ENCODE peak calls at places on chromosome 4, in five cellular contexts. P is gastrocnemius medialis, Y is thoracic aorta, A is coronary artery, O is PC-9. Z is an unnamed sample.

GRCh38 chr4:184283659-184284335 is 66.1 kb upstream of the ENPP6 start:
- DNase-seq in P (no peak), Y (no peak), A (no peak), O (no peak), Z (no peak)

GRCh38 chr4:5142726-5143125 is 91.4 kb downstream of the STK32B start:
- DNase-seq in P (no peak), Y (no peak), A (no peak), O (no peak), Z (no peak)

GRCh38 chr4:126899382-126899801 is 733.4 kb upstream of the INTU start:
- DNase-seq in P (no peak), Y (no peak), A (no peak), O (no peak), Z (peak)

GRCh38 chr4:173252024-173252935 is 81.9 kb downstream of the HMGB2 start:
- DNase-seq in P (peak), Y (peak), A (no peak), O (peak), Z (peak)

GRCh38 chr4:87985097-87985886 is 9.8 kb downstream of the SPP1 start:
- DNase-seq in P (no peak), Y (no peak), A (no peak), O (peak), Z (peak)

GRCh38 chr4:54400188-54400587 is 171.1 kb downstream of the PDGFRA start:
- DNase-seq in P (no peak), Y (no peak), A (no peak), O (no peak), Z (no peak)

GRCh38 chr4:174739576-174739975 is 89.5 kb downstream of the GLRA3 start:
- DNase-seq in P (no peak), Y (no peak), A (no peak), O (no peak), Z (no peak)

GRCh38 chr4:67593741-67594175 is 35.2 kb downstream of the STAP1 start:
- DNase-seq in P (no peak), Y (no peak), A (no peak), O (no peak), Z (no peak)

GRCh38 chr4:26985836-26986235 is 125.2 kb downstream of the STIM2 start:
- DNase-seq in P (no peak), Y (no peak), A (no peak), O (no peak), Z (no peak)

GRCh38 chr4:108799335-108799734 is 36.5 kb upstream of the ETNPPL start:
- DNase-seq in P (no peak), Y (no peak), A (no peak), O (no peak), Z (no peak)

GRCh38 chr4:99471349-99471748 is 36.2 kb upstream of the ADH7 start:
- DNase-seq in P (no peak), Y (no peak), A (no peak), O (no peak), Z (no peak)

DNA sequence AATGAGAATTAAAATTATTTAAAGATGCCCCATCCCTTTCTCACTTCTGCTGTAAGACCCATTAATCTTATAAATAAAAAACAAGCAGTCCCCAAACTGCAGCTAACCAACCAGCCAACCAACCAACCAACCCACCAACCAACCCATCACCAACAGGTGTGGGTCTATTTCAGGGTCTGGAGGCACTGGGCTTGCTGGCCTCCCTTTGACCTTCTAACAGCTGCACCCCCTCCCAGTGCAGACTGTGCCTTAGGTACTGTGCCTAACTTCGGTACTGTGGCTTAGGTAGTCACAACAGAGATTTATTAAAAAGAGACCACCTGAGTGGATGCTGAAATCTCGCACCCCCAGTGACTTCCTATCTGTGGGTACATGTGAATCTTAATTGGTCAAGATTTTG is 128.1 kb downstream of the SORBS2 start:
- DNase-seq in P (no peak), Y (no peak), A (no peak), O (no peak), Z (no peak)
- H3K27ac ChIP-seq in P (no peak), Y (no peak), A (no peak), O (no peak), Z (no peak)

DNA sequence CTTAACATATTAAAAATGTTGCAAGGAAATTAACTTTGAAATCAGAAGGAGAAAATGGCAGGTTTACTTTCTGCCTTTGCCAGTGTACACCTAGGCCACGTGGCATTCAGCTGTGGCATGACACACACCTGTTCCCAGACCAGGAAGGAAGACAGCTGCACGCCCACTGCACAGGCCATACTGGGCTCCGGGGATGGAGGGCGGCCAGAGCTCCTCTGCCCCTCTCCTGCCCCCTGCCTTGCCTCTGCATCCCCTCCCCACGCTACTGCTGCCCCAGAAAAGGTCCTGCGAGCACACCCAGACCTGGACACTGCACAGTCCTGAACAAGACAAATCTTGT is 68.4 kb downstream of the GATB start:
- DNase-seq in P (peak), Y (no peak), A (no peak), O (no peak), Z (no peak)
- H3K27ac ChIP-seq in P (peak), Y (no peak), A (no peak), O (no peak), Z (no peak)

GRCh38 chr4:145168578-145169187 is 11.7 kb downstream of the OTUD4 start:
- DNase-seq in P (no peak), Y (no peak), A (no peak), O (no peak), Z (no peak)

GRCh38 chr4:145171919-145172318 is 8.5 kb downstream of the OTUD4 start:
- DNase-seq in P (no peak), Y (no peak), A (no peak), O (no peak), Z (no peak)

GRCh38 chr4:145167884-145168283 is 12.5 kb downstream of the OTUD4 start:
- DNase-seq in P (no peak), Y (no peak), A (no peak), O (no peak), Z (no peak)

GRCh38 chr4:145170209-145170608 is 10.2 kb downstream of the OTUD4 start:
- DNase-seq in P (no peak), Y (no peak), A (no peak), O (no peak), Z (no peak)
- H3K27ac ChIP-seq in P (no peak), Y (no peak), A (no peak), O (no peak), Z (no peak)

GRCh38 chr4:81425087-81425486 is 46.6 kb downstream of the RASGEF1B start:
- DNase-seq in P (no peak), Y (no peak), A (no peak), O (no peak), Z (no peak)

GRCh38 chr4:81418572-81418971 is 53.1 kb downstream of the RASGEF1B start:
- DNase-seq in P (no peak), Y (no peak), A (no peak), O (no peak), Z (no peak)

GRCh38 chr4:81422591-81422990 is 49.1 kb downstream of the RASGEF1B start:
- DNase-seq in P (no peak), Y (no peak), A (no peak), O (no peak), Z (no peak)

GRCh38 chr4:81424336-81424735 is 47.4 kb downstream of the RASGEF1B start:
- DNase-seq in P (no peak), Y (no peak), A (no peak), O (no peak), Z (no peak)

GRCh38 chr4:81421346-81422218 is 50.1 kb downstream of the RASGEF1B start:
- DNase-seq in P (no peak), Y (no peak), A (no peak), O (peak), Z (peak)
- H3K27ac ChIP-seq in P (no peak), Y (no peak), A (no peak), O (no peak), Z (peak)

DNA sequence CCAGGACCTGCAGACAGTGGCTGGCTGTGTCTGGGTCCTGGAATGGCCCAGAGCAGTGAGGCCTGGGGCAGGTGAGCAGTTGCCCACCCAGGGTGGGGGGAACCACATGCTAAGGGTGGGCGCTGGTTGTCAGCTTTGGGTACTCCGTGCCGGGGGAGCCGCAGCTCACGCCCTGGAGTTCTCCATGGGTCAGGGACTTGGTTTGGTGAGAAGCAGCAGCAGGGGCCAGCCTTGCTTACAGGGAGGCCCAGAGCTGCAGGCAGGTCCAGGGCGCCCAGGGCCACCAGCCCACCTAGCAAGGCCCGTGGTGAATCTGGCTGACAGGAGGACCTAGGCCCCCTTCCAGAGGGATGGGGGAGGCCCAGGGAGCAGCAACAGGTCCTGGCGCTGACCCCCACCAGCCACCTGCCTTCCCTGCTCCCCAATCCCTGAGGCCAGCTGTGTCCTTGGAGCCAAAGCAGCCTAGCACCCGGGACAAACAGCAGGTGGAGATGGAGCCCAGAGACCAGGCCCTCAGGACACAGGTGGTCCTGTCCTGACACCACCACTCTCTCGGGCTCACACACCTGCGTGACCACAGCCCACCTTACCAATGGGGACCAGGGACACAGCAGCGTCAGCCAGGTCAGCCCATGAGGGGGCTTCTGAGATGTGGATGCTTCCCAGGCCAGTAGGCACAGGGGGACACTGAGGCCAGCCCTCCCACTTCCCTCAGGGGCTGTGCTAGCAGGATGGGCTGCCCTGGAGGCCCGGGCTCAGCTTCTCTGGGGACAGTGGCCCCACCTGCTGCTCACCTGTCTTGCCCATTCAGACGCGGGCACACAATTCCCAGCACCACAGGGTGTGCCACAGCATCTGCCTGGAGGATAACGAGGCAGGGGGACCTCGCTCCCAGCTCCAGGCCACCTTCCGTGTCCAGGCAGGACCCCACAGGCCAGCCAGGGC is 3.5 kb downstream of the MXD4 start:
- DNase-seq in P (no peak), Y (peak), A (no peak), O (no peak), Z (no peak)
- H3K27ac ChIP-seq in P (peak), Y (peak), A (peak), O (no peak), Z (no peak)

DNA sequence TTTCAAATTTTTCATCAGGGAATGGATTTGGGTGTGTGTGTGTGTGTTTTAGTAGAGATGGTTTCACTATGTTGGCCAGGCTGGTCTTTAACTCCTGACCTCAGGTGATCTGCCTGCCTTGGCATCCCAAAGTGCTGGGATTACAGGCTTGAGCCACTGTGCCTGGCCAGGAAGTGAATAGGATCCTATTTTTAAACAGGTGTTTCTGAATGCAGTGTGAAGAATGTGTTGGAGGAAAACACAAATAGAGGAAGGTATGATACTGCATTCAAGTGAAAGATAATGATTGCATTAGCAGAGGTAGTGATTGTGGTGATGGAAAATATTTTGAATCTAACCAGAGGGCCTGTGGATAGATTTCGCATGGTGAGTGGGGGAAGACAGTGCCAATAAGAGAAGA is 189.6 kb downstream of the TENM3 start:
- DNase-seq in P (no peak), Y (no peak), A (no peak), O (no peak), Z (no peak)
- H3K27ac ChIP-seq in P (no peak), Y (no peak), A (no peak), O (no peak), Z (no peak)